ENCODE peak calls at places on chromosomes 7 and 10, in four cellular contexts. S, O, J and Y are unnamed samples.

GRCh38 chr10:123800299-123800698 is 91.3 kb downstream of the CPXM2 start:
- DNase-seq in S (no peak), O (no peak), J (no peak), Y (no peak)

GRCh38 chr10:119060107-119060506 is 20.5 kb downstream of the EIF3A start:
- DNase-seq in J (no peak), O (no peak), S (no peak), Y (no peak)

GRCh38 chr7:924541-925231 is 29.8 kb downstream of the ADAP1 start:
- DNase-seq in O (peak), J (peak), S (no peak), Y (no peak)

GRCh38 chr7:84204655-84205054 is 10.1 kb upstream of the SEMA3A start:
- DNase-seq in O (no peak), S (no peak), J (no peak), Y (no peak)

GRCh38 chr10:74743401-74743800 is 83.0 kb upstream of the KAT6B start:
- DNase-seq in J (no peak), S (no peak), O (no peak), Y (no peak)

GRCh38 chr10:99966306-99966705 is 43.4 kb downstream of the DNMBP start:
- DNase-seq in J (no peak), S (no peak), O (no peak), Y (no peak)

GRCh38 chr10:122206471-122207065 is 64.5 kb upstream of the BTBD16 start:
- DNase-seq in J (no peak), S (no peak), O (no peak), Y (no peak)

GRCh38 chr7:132489776-132490237 is 86.5 kb downstream of the PLXNA4 start:
- DNase-seq in S (no peak), O (no peak), J (no peak), Y (no peak)

GRCh38 chr7:94041529-94041928 is 37.4 kb upstream of the BET1 start:
- DNase-seq in S (no peak), J (no peak), O (no peak), Y (no peak)

GRCh38 chr10:118106426-118106825 is 59.7 kb upstream of the RAB11FIP2 start:
- DNase-seq in O (no peak), S (no peak), J (no peak), Y (no peak)

GRCh38 chr7:140417456-140418155 is 13.7 kb downstream of the RAB19 start:
- DNase-seq in O (no peak), J (no peak), S (no peak), Y (no peak)

GRCh38 chr7:137798073-137798763 is 48.6 kb downstream of the DGKI start:
- DNase-seq in S (no peak), J (no peak), O (no peak), Y (no peak)

GRCh38 chr7:73567701-73568685 is 10.4 kb downstream of the TBL2 start:
- DNase-seq in J (no peak), O (no peak), S (no peak), Y (peak)

GRCh38 chr7:73570521-73570920 is 7.9 kb downstream of the TBL2 start:
- DNase-seq in J (no peak), S (no peak), O (no peak), Y (no peak)

GRCh38 chr7:73570977-73571376 is 7.4 kb downstream of the TBL2 start:
- DNase-seq in O (no peak), J (no peak), S (no peak), Y (no peak)

GRCh38 chr7:73567140-73567539 is 9.7 kb upstream of the BCL7B start:
- DNase-seq in J (no peak), O (no peak), S (no peak), Y (no peak)

DNA sequence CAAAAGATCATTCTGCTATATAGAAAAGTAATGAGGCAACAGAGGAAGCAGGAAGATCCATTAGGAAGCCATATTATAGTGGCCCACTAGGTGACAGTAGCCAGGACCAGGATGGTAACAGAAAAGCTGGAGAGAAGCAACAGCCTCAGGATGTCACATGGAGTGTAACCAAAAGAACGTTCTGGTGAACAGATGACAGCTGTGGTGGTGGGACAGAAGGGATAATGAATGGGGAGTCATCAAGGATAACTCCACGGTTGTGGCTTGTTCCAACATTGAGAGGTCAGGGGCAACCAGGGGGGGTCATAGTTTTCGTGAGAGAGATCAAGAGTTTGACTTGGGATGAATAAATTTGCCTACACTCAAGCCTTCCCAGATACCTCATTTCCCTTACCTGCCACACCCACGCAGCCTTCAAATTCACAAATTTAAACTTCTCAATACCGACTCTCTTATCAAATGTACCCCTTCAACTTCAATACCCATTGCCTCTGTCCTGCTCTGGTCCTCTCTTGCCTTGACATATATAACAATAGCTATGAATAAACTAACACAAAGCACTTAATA is 9.3 kb downstream of the TBL2 start:
- DNase-seq in J (no peak), O (no peak), S (no peak), Y (peak)
- TF ChIP-seq CTCF in J (no peak), O (no peak), S (no peak), Y (no peak)

GRCh38 chr7:82053453-82054032 is 283.7 kb upstream of the HGF start:
- DNase-seq in S (no peak), O (no peak), J (no peak), Y (no peak)
- H3K4me3 ChIP-seq in S (no peak), O (no peak), J (no peak), Y (no peak)

GRCh38 chr7:26097837-26098668 is 53.9 kb upstream of the NFE2L3 start:
- DNase-seq in S (no peak), O (no peak), J (no peak), Y (no peak)

GRCh38 chr7:26102176-26102575 is 49.8 kb upstream of the NFE2L3 start:
- DNase-seq in S (no peak), O (no peak), J (no peak), Y (no peak)

GRCh38 chr7:26103541-26104070 is 48.4 kb upstream of the NFE2L3 start:
- DNase-seq in J (no peak), O (no peak), S (no peak), Y (no peak)

GRCh38 chr7:26100940-26101339 is 51.1 kb upstream of the NFE2L3 start:
- DNase-seq in O (no peak), J (no peak), S (no peak), Y (no peak)

DNA sequence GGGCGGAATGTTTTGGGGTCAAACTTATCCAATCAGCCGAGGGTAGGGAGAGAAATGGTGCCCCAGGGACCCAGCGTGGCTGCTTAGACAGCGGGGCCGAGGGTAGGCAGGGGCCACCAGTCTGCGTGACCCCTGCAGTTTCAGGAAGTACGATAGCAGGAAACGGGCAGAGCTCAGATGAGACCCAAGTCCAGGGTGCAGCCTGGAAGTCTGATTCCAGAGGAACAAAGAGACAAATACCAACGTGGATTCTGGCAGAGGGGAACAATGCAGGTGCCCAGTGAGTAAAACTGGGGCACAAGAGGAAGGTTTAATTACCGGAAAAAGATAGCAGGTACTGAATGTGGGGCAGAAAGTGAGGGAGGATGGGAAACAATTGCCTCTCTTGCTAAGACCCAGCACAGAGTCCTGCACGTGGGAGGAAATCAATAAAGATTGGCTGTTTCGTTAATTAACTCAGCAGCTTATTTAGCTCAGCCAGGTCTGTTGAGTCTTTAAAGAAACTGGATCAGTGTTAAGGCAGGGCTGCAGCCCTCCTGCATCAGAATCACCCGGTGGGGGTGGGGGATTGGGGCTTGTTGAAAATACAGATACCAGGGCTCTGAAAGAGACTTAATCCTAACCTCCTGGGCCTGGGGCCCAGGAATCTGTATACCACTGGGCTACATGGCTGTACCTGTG is 50.4 kb upstream of the NFE2L3 start:
- DNase-seq in J (no peak), S (no peak), O (no peak), Y (peak)
- TF ChIP-seq POLR2A in J (no peak), S (no peak), O (no peak), Y (peak)

DNA sequence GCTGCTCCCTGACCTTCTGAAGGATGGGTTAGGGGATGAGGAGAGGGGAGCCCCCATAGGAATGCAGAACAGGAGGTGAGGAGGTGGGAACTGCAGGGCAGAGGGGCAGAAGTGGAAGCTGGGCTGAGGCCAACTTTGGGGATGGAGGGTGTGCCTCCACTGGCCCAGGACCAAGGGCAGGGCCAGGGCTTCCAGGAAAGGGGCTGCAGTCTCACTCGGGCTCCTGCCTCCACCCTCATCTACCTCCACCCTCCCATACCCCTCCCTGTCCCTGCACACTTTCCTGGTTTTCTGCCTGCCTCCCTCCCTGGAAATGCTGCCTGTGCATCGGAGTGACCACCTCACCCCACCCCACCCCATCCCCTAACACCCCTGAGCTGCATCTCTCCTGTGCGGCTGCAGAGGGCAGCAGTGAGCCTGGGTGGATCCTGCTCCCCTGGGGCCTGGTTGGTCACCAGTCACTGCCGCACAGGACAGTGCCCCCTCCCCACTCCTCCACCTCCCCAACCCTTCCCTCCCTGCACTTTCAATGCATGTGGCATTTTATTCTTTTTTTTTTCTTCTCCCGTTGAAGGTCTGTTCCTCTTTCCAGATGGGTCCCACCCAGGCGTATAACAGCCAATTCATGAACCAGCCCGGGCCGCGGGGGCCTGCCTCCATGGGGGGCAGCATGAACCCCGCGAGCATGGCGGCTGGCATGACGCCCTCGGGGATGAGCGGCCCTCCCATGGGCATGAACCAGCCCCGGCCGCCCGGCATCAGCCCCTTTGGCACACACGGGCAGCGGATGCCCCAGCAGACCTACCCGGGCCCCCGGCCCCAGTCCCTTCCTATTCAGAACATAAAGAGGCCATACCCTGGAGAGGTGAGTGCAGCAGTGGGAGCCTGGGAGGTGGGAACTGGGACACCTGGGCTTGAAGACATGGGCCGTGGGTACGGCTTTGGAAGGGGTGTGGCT is 54.2 kb upstream of the PPIF start:
- DNase-seq in O (no peak), J (no peak), S (no peak), Y (no peak)
- TF ChIP-seq CTCF in O (peak), J (no peak), S (no peak), Y (peak)

GRCh38 chr10:129958686-129959543 is 5.2 kb downstream of the EBF3 start:
- DNase-seq in J (no peak), S (no peak), O (no peak), Y (no peak)
- H3K4me3 ChIP-seq in J (peak), S (no peak), O (peak), Y (peak)